ENCODE peak calls at places on chromosomes 6 and 20, in six cellular contexts. One of them, this sample, is unnamed.

GRCh38 chr20:31638317-31638716 is 605 bp downstream of the COX4I2 start:
- DNase-seq in PC-3: no peak
- DNase-seq in adrenal gland: no peak
- DNase-seq in fibroblast of mammary gland: no peak
- DNase-seq in mucosa of descending colon: no peak
- DNase-seq in hepatocyte: no peak
- DNase-seq in this sample: no peak

GRCh38 chr20:54132612-54133433 is 41.0 kb downstream of the CYP24A1 start:
- DNase-seq in PC-3: peak
- DNase-seq in adrenal gland: no peak
- DNase-seq in fibroblast of mammary gland: peak
- DNase-seq in mucosa of descending colon: no peak
- DNase-seq in hepatocyte: peak
- DNase-seq in this sample: peak

GRCh38 chr6:22053385-22053997 is 243.3 kb downstream of the PRL start:
- DNase-seq in PC-3: no peak
- DNase-seq in adrenal gland: no peak
- DNase-seq in fibroblast of mammary gland: no peak
- DNase-seq in mucosa of descending colon: no peak
- DNase-seq in hepatocyte: no peak
- DNase-seq in this sample: no peak

GRCh38 chr6:31702421-31702818 is 704 bp downstream of the ABHD16A start:
- DNase-seq in PC-3: peak
- DNase-seq in adrenal gland: no peak
- DNase-seq in fibroblast of mammary gland: no peak
- DNase-seq in mucosa of descending colon: no peak
- DNase-seq in hepatocyte: no peak
- DNase-seq in this sample: no peak

GRCh38 chr6:168886964-168887363 is 366.7 kb downstream of the THBS2 start:
- DNase-seq in PC-3: no peak
- DNase-seq in adrenal gland: no peak
- DNase-seq in fibroblast of mammary gland: no peak
- DNase-seq in mucosa of descending colon: no peak
- DNase-seq in hepatocyte: no peak
- DNase-seq in this sample: no peak

GRCh38 chr20:4112490-4113420 is 97.4 kb upstream of the RNF24 start:
- DNase-seq in PC-3: peak
- DNase-seq in adrenal gland: no peak
- DNase-seq in fibroblast of mammary gland: peak
- DNase-seq in mucosa of descending colon: no peak
- DNase-seq in hepatocyte: no peak
- DNase-seq in this sample: peak

GRCh38 chr20:24735263-24735662 is 213.8 kb upstream of the CST7 start:
- DNase-seq in PC-3: no peak
- DNase-seq in adrenal gland: no peak
- DNase-seq in fibroblast of mammary gland: no peak
- DNase-seq in mucosa of descending colon: no peak
- DNase-seq in hepatocyte: peak
- DNase-seq in this sample: no peak

GRCh38 chr6:53300656-53301551 is 47.8 kb downstream of the ELOVL5 start:
- DNase-seq in PC-3: no peak
- DNase-seq in adrenal gland: peak
- DNase-seq in fibroblast of mammary gland: peak
- DNase-seq in mucosa of descending colon: no peak
- DNase-seq in hepatocyte: no peak
- DNase-seq in this sample: no peak

GRCh38 chr6:72649032-72649984 is 27.4 kb downstream of the KCNQ5 start:
- DNase-seq in PC-3: peak
- DNase-seq in adrenal gland: no peak
- DNase-seq in fibroblast of mammary gland: peak
- DNase-seq in mucosa of descending colon: no peak
- DNase-seq in hepatocyte: no peak
- DNase-seq in this sample: peak

GRCh38 chr20:15446373-15446772 is 1109.0 kb upstream of the FLRT3 start:
- DNase-seq in PC-3: peak
- DNase-seq in adrenal gland: peak
- DNase-seq in fibroblast of mammary gland: no peak
- DNase-seq in mucosa of descending colon: no peak
- DNase-seq in hepatocyte: peak
- DNase-seq in this sample: no peak

GRCh38 chr6:44653761-44654218 is 266.3 kb downstream of the CDC5L start:
- DNase-seq in PC-3: no peak
- DNase-seq in adrenal gland: no peak
- DNase-seq in fibroblast of mammary gland: no peak
- DNase-seq in mucosa of descending colon: no peak
- DNase-seq in hepatocyte: peak
- DNase-seq in this sample: no peak

GRCh38 chr6:139011980-139012379 is 16.6 kb upstream of the ABRACL start:
- DNase-seq in PC-3: no peak
- DNase-seq in adrenal gland: no peak
- DNase-seq in fibroblast of mammary gland: no peak
- DNase-seq in mucosa of descending colon: no peak
- DNase-seq in hepatocyte: no peak
- DNase-seq in this sample: no peak

GRCh38 chr6:56963043-56963442 is 8.1 kb downstream of the BEND6 start:
- DNase-seq in PC-3: no peak
- DNase-seq in adrenal gland: no peak
- DNase-seq in fibroblast of mammary gland: no peak
- DNase-seq in mucosa of descending colon: no peak
- DNase-seq in hepatocyte: no peak
- DNase-seq in this sample: no peak

GRCh38 chr6:52087498-52087999 is at the start of gene PKHD1:
- DNase-seq in PC-3: peak
- DNase-seq in adrenal gland: no peak
- DNase-seq in fibroblast of mammary gland: peak
- DNase-seq in mucosa of descending colon: no peak
- DNase-seq in hepatocyte: peak
- DNase-seq in this sample: no peak

GRCh38 chr6:123777554-123777953 is 26.1 kb upstream of the NKAIN2 start:
- DNase-seq in PC-3: peak
- DNase-seq in adrenal gland: no peak
- DNase-seq in fibroblast of mammary gland: peak
- DNase-seq in mucosa of descending colon: no peak
- DNase-seq in hepatocyte: no peak
- DNase-seq in this sample: no peak

GRCh38 chr6:149001422-149001821 is 254.6 kb downstream of the UST start:
- DNase-seq in PC-3: no peak
- DNase-seq in adrenal gland: no peak
- DNase-seq in fibroblast of mammary gland: no peak
- DNase-seq in mucosa of descending colon: no peak
- DNase-seq in hepatocyte: no peak
- DNase-seq in this sample: no peak

GRCh38 chr6:71194730-71195129 is 93.9 kb upstream of the OGFRL1 start:
- DNase-seq in PC-3: peak
- DNase-seq in adrenal gland: no peak
- DNase-seq in fibroblast of mammary gland: peak
- DNase-seq in mucosa of descending colon: no peak
- DNase-seq in hepatocyte: no peak
- DNase-seq in this sample: no peak

GRCh38 chr6:137871299-137871698 is 4.2 kb downstream of the TNFAIP3 start:
- DNase-seq in PC-3: no peak
- DNase-seq in adrenal gland: no peak
- DNase-seq in fibroblast of mammary gland: no peak
- DNase-seq in mucosa of descending colon: no peak
- DNase-seq in hepatocyte: no peak
- DNase-seq in this sample: no peak

GRCh38 chr6:154403803-154404202 is 47.2 kb upstream of the IPCEF1 start:
- DNase-seq in PC-3: peak
- DNase-seq in adrenal gland: no peak
- DNase-seq in fibroblast of mammary gland: peak
- DNase-seq in mucosa of descending colon: no peak
- DNase-seq in hepatocyte: peak
- DNase-seq in this sample: peak

GRCh38 chr6:94041930-94042724 is 622.8 kb upstream of the EPHA7 start:
- DNase-seq in PC-3: no peak
- DNase-seq in adrenal gland: no peak
- DNase-seq in fibroblast of mammary gland: no peak
- DNase-seq in mucosa of descending colon: no peak
- DNase-seq in hepatocyte: peak
- DNase-seq in this sample: no peak

GRCh38 chr6:107132330-107132954 is 17.1 kb upstream of the BEND3 start:
- DNase-seq in PC-3: peak
- DNase-seq in adrenal gland: no peak
- DNase-seq in fibroblast of mammary gland: peak
- DNase-seq in mucosa of descending colon: no peak
- DNase-seq in hepatocyte: peak
- DNase-seq in this sample: no peak

GRCh38 chr6:112563368-112563767 is 216.2 kb downstream of the RFPL4B start:
- DNase-seq in PC-3: peak
- DNase-seq in adrenal gland: no peak
- DNase-seq in fibroblast of mammary gland: no peak
- DNase-seq in mucosa of descending colon: no peak
- DNase-seq in hepatocyte: peak
- DNase-seq in this sample: no peak

GRCh38 chr20:4820833-4821518 is 99.3 kb downstream of the PRND start:
- DNase-seq in PC-3: peak
- DNase-seq in adrenal gland: no peak
- DNase-seq in fibroblast of mammary gland: peak
- DNase-seq in mucosa of descending colon: no peak
- DNase-seq in hepatocyte: no peak
- DNase-seq in this sample: peak

GRCh38 chr6:52497652-52498408 is 77.7 kb downstream of the EFHC1 start:
- DNase-seq in PC-3: no peak
- DNase-seq in adrenal gland: no peak
- DNase-seq in fibroblast of mammary gland: peak
- DNase-seq in mucosa of descending colon: no peak
- DNase-seq in hepatocyte: no peak
- DNase-seq in this sample: no peak

GRCh38 chr20:8443464-8444072 is 311.5 kb downstream of the PLCB1 start:
- DNase-seq in PC-3: no peak
- DNase-seq in adrenal gland: no peak
- DNase-seq in fibroblast of mammary gland: no peak
- DNase-seq in mucosa of descending colon: no peak
- DNase-seq in hepatocyte: no peak
- DNase-seq in this sample: no peak

GRCh38 chr6:69883551-69883950 is 17.2 kb downstream of the COL19A1 start:
- DNase-seq in PC-3: no peak
- DNase-seq in adrenal gland: no peak
- DNase-seq in fibroblast of mammary gland: peak
- DNase-seq in mucosa of descending colon: no peak
- DNase-seq in hepatocyte: no peak
- DNase-seq in this sample: no peak

GRCh38 chr6:96725276-96725675 is 112.0 kb downstream of the GPR63 start:
- DNase-seq in PC-3: no peak
- DNase-seq in adrenal gland: no peak
- DNase-seq in fibroblast of mammary gland: no peak
- DNase-seq in mucosa of descending colon: no peak
- DNase-seq in hepatocyte: no peak
- DNase-seq in this sample: no peak

GRCh38 chr6:150848400-150848799 is 17.1 kb upstream of the MTHFD1L start:
- DNase-seq in PC-3: no peak
- DNase-seq in adrenal gland: no peak
- DNase-seq in fibroblast of mammary gland: no peak
- DNase-seq in mucosa of descending colon: no peak
- DNase-seq in hepatocyte: no peak
- DNase-seq in this sample: no peak
- TF ChIP-seq CTCF in PC-3: no peak
- TF ChIP-seq CTCF in adrenal gland: no peak
- TF ChIP-seq CTCF in fibroblast of mammary gland: no peak
- TF ChIP-seq CTCF in mucosa of descending colon: no peak
- TF ChIP-seq CTCF in hepatocyte: no peak
- TF ChIP-seq CTCF in this sample: no peak

GRCh38 chr6:23414204-23414501 is 711.9 kb upstream of the NRSN1 start:
- DNase-seq in PC-3: peak
- DNase-seq in adrenal gland: no peak
- DNase-seq in fibroblast of mammary gland: peak
- DNase-seq in mucosa of descending colon: no peak
- DNase-seq in hepatocyte: peak
- DNase-seq in this sample: peak
- TF ChIP-seq CTCF in PC-3: peak
- TF ChIP-seq CTCF in adrenal gland: no peak
- TF ChIP-seq CTCF in fibroblast of mammary gland: peak
- TF ChIP-seq CTCF in mucosa of descending colon: no peak
- TF ChIP-seq CTCF in hepatocyte: peak
- TF ChIP-seq CTCF in this sample: peak

DNA sequence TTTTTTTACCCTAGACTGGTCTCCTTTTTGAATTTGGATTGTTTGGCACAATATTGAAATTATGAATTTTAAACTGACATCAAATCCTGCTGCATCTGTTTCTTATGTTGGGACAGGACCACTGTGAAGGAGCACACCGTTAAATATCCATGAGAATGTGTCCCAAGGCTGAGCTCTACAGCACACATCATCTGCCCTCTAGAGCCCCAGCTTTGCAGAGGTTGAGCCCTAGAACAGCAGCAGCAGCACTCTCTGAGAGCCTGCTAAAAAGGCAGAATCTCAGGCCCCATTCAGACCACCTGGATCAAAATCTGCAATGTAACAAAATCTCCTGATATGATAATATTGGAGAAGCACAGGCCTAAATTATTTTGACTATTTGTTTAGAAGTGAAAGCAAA is 192.1 kb upstream of the CCN2 start:
- DNase-seq in PC-3: no peak
- DNase-seq in adrenal gland: no peak
- DNase-seq in fibroblast of mammary gland: no peak
- DNase-seq in mucosa of descending colon: no peak
- DNase-seq in hepatocyte: no peak
- DNase-seq in this sample: no peak
- TF ChIP-seq CTCF in PC-3: no peak
- TF ChIP-seq CTCF in adrenal gland: no peak
- TF ChIP-seq CTCF in fibroblast of mammary gland: no peak
- TF ChIP-seq CTCF in mucosa of descending colon: no peak
- TF ChIP-seq CTCF in hepatocyte: no peak
- TF ChIP-seq CTCF in this sample: no peak

GRCh38 chr20:407097-407952 is 774 bp upstream of the RBCK1 start:
- DNase-seq in PC-3: peak
- DNase-seq in adrenal gland: peak
- DNase-seq in fibroblast of mammary gland: peak
- DNase-seq in mucosa of descending colon: peak
- DNase-seq in hepatocyte: peak
- DNase-seq in this sample: peak
- TF ChIP-seq CTCF in PC-3: peak
- TF ChIP-seq CTCF in adrenal gland: peak
- TF ChIP-seq CTCF in fibroblast of mammary gland: peak
- TF ChIP-seq CTCF in mucosa of descending colon: peak
- TF ChIP-seq CTCF in hepatocyte: peak
- TF ChIP-seq CTCF in this sample: peak

GRCh38 chr6:90086517-90086916 is 192.2 kb downstream of the GJA10 start:
- DNase-seq in PC-3: peak
- DNase-seq in adrenal gland: no peak
- DNase-seq in fibroblast of mammary gland: peak
- DNase-seq in mucosa of descending colon: no peak
- DNase-seq in hepatocyte: peak
- DNase-seq in this sample: no peak
- TF ChIP-seq CTCF in PC-3: peak
- TF ChIP-seq CTCF in adrenal gland: no peak
- TF ChIP-seq CTCF in fibroblast of mammary gland: no peak
- TF ChIP-seq CTCF in mucosa of descending colon: no peak
- TF ChIP-seq CTCF in hepatocyte: no peak
- TF ChIP-seq CTCF in this sample: no peak

GRCh38 chr20:19026901-19027644 is 185.4 kb upstream of the SLC24A3 start:
- DNase-seq in PC-3: no peak
- DNase-seq in adrenal gland: no peak
- DNase-seq in fibroblast of mammary gland: no peak
- DNase-seq in mucosa of descending colon: no peak
- DNase-seq in hepatocyte: no peak
- DNase-seq in this sample: no peak
- TF ChIP-seq CTCF in PC-3: peak
- TF ChIP-seq CTCF in adrenal gland: no peak
- TF ChIP-seq CTCF in fibroblast of mammary gland: no peak
- TF ChIP-seq CTCF in mucosa of descending colon: no peak
- TF ChIP-seq CTCF in hepatocyte: no peak
- TF ChIP-seq CTCF in this sample: no peak

This sample was measured in HFF-Myc.